ENCODE peak calls at places on chromosomes 13 and 19, in five cellular contexts. W is stimulated activated CD4-positive, alpha-beta T cell treated with anti-CD3 and anti-CD28 coated beads, Interleukin-15, amount 100 ng/mL, for 48 hours; L is EL; X is activated B cell treated with CpG ODN at 0.5 μM for 24 hours; Z is HT1080. Q is an unnamed sample.

GRCh38 chr13:41029629-41030028 is 10.5 kb upstream of the ELF1 start:
- DNase-seq in W (no peak), L (no peak), Z (peak), X (no peak), Q (no peak)

GRCh38 chr13:113554333-113554700 is 30.2 kb upstream of the TFDP1 start:
- DNase-seq in Z (no peak), L (no peak), W (no peak), X (no peak), Q (no peak)

GRCh38 chr13:26052136-26052736 is 420 bp upstream of the SHISA2 start:
- DNase-seq in L (no peak), W (no peak), Z (no peak), X (no peak), Q (no peak)

GRCh38 chr13:74287672-74288169 is 153.5 kb upstream of the KLF12 start:
- DNase-seq in Z (peak), W (peak), L (peak), X (peak), Q (peak)

GRCh38 chr13:33284016-33284415 is 1.5 kb downstream of the STARD13 start:
- DNase-seq in X (no peak), W (no peak), L (peak), Z (peak), Q (no peak)

GRCh38 chr19:55486971-55487883 is 1.0 kb upstream of the SSC5D start:
- DNase-seq in L (peak), Z (peak), X (no peak), W (peak), Q (peak)

GRCh38 chr19:48907671-48908070 is 7.6 kb downstream of the NUCB1 start:
- DNase-seq in X (no peak), W (no peak), L (no peak), Z (no peak), Q (no peak)

GRCh38 chr19:13277104-13277809 is 127.0 kb downstream of the IER2 start:
- DNase-seq in Z (peak), W (peak), L (peak), X (peak), Q (peak)

GRCh38 chr13:99086149-99086868 is 108.4 kb upstream of the DOCK9 start:
- DNase-seq in L (peak), X (peak), W (peak), Z (peak), Q (peak)

GRCh38 chr13:50129923-50130685 is 114.9 kb downstream of the KCNRG start:
- DNase-seq in W (no peak), X (peak), Z (no peak), L (peak), Q (peak)

GRCh38 chr13:30088312-30088855 is 219.0 kb downstream of the KATNAL1 start:
- DNase-seq in W (no peak), L (no peak), X (no peak), Z (no peak), Q (no peak)

GRCh38 chr19:40433391-40434216 is 7.8 kb upstream of the SERTAD1 start:
- DNase-seq in L (peak), X (peak), Z (peak), W (no peak), Q (peak)